ENCODE peak calls at places on chromosomes 3 and 15, in nine cellular contexts. S, W, F, J, O, E, M, U and Q are unnamed samples.

GRCh38 chr15:63995789-63996188 is 50.5 kb downstream of the DAPK2 start:
- DNase-seq in S (no peak), F (no peak), O (no peak), E (no peak), W (no peak), U (no peak), M (no peak), J (no peak), Q (no peak)

GRCh38 chr3:171757377-171758034 is 52.8 kb downstream of the PLD1 start:
- DNase-seq in O (no peak), U (no peak), F (no peak), M (no peak), W (no peak), E (no peak), J (no peak), S (no peak), Q (no peak)

GRCh38 chr3:103862415-103862814 is 1427.6 kb downstream of the ZPLD1 start:
- DNase-seq in S (no peak), E (no peak), O (no peak), F (no peak), W (no peak), U (no peak), J (no peak), M (no peak), Q (no peak)

GRCh38 chr15:55606214-55606613 is 18.1 kb upstream of the PYGO1 start:
- DNase-seq in J (no peak), U (no peak), W (no peak), S (no peak), F (no peak), O (no peak), E (no peak), M (no peak), Q (no peak)

GRCh38 chr3:52845691-52846426 is 11.0 kb upstream of the MUSTN1 start:
- DNase-seq in J (no peak), W (no peak), M (no peak), U (no peak), O (no peak), E (no peak), S (no peak), F (peak; percentile 82), Q (no peak)

GRCh38 chr3:22106213-22106867 is 355.3 kb upstream of the ZNF385D start:
- DNase-seq in O (no peak), F (no peak), S (no peak), E (no peak), M (no peak), J (no peak), U (no peak), W (no peak), Q (no peak)

GRCh38 chr3:179404307-179404706 is 47.0 kb downstream of the GNB4 start:
- DNase-seq in M (no peak), J (no peak), U (no peak), W (no peak), F (peak; percentile 11), O (no peak), E (no peak), S (no peak), Q (no peak)

GRCh38 chr3:175294793-175295192 is 435.7 kb downstream of the NAALADL2 start:
- DNase-seq in S (no peak), O (no peak), M (peak; percentile 36), U (no peak), J (no peak), E (no peak), F (no peak), W (no peak), Q (no peak)

GRCh38 chr15:70257047-70257446 is 159.3 kb upstream of the TLE3 start:
- DNase-seq in F (peak; percentile 6), E (no peak), M (no peak), W (no peak), J (no peak), O (no peak), U (no peak), S (no peak), Q (no peak)

GRCh38 chr3:161274691-161275298 is 53.7 kb downstream of the NMD3 start:
- DNase-seq in U (peak; percentile 51), F (peak; percentile 17), E (no peak), S (peak; percentile 11), J (no peak), W (peak; percentile 74), O (peak; percentile 28), M (peak; percentile 69), Q (no peak)

GRCh38 chr3:72475258-72476138 is 372.7 kb downstream of the SHQ1 start:
- DNase-seq in W (no peak), F (no peak), M (peak; percentile 53), S (no peak), E (no peak), O (no peak), J (no peak), U (no peak), Q (no peak)

GRCh38 chr15:71748327-71748726 is 62.0 kb upstream of the NR2E3 start:
- DNase-seq in E (no peak), W (no peak), J (no peak), U (no peak), O (no peak), M (peak; percentile 17), S (no peak), F (no peak), Q (no peak)

GRCh38 chr3:17032407-17033034 is 147.8 kb downstream of the PLCL2 start:
- DNase-seq in U (peak; percentile 16), M (peak; percentile 32), O (no peak), E (no peak), F (no peak), J (no peak), W (peak; percentile 63), S (no peak), Q (no peak)

GRCh38 chr3:15728766-15729165 is 69.0 kb downstream of the ANKRD28 start:
- DNase-seq in J (no peak), S (no peak), M (no peak), E (no peak), W (no peak), F (no peak), U (no peak), O (no peak), Q (no peak)

GRCh38 chr3:125357032-125357658 is 18.0 kb downstream of the ZNF148 start:
- DNase-seq in S (no peak), E (no peak), O (peak; percentile 73), J (peak; percentile 54), U (peak; percentile 58), F (peak; percentile 89), M (peak; percentile 54), W (no peak), Q (no peak)

GRCh38 chr3:115092220-115092791 is 54.8 kb downstream of the ZBTB20 start:
- DNase-seq in S (peak; percentile 23), U (peak; percentile 34), M (peak; percentile 74), O (peak; percentile 28), F (peak; percentile 15), E (no peak), J (peak; percentile 49), W (peak; percentile 79), Q (no peak)

GRCh38 chr3:126104028-126104635 is 20.2 kb upstream of the SLC41A3 start:
- DNase-seq in S (no peak), J (no peak), O (no peak), W (no peak), U (no peak), F (no peak), M (no peak), E (no peak), Q (no peak)

GRCh38 chr3:172658344-172659245 is 52.3 kb downstream of the NCEH1 start:
- DNase-seq in W (peak; percentile 100), O (no peak), U (peak; percentile 94), S (no peak), E (no peak), F (no peak), J (no peak), M (no peak), Q (peak; percentile 65)

GRCh38 chr3:2198880-2199279 is 100.2 kb downstream of the CNTN4 start:
- DNase-seq in J (no peak), E (no peak), S (no peak), O (no peak), W (no peak), F (no peak), U (no peak), M (no peak), Q (no peak)

GRCh38 chr3:133573629-133574194 is at the start of gene CDV3:
- DNase-seq in J (no peak), E (no peak), M (no peak), W (no peak), S (no peak), O (no peak), U (no peak), F (peak; percentile 79), Q (no peak)

GRCh38 chr15:72535911-72536310 is 61.8 kb downstream of the ARIH1 start:
- DNase-seq in S (no peak), J (no peak), F (no peak), E (no peak), U (no peak), M (no peak), W (no peak), O (no peak), Q (no peak)

GRCh38 chr15:72237286-72238224 is 6.6 kb upstream of the PKM start:
- DNase-seq in U (peak; percentile 85), F (peak; percentile 52), E (peak; percentile 88), J (no peak), M (peak; percentile 81), O (peak; percentile 83), W (peak; percentile 96), S (peak; percentile 24), Q (peak; percentile 97)

GRCh38 chr3:124814620-124815421 is 72.3 kb downstream of the ITGB5 start:
- DNase-seq in W (peak; percentile 33), F (no peak), U (peak; percentile 71), J (no peak), E (peak; percentile 52), O (no peak), S (no peak), M (no peak), Q (no peak)

GRCh38 chr15:99155961-99156443 is 51.1 kb downstream of the SYNM start:
- DNase-seq in U (peak; percentile 58), F (no peak), J (no peak), E (peak; percentile 27), W (no peak), S (no peak), M (no peak), O (no peak), Q (no peak)

GRCh38 chr3:32440481-32441350 is 49.1 kb downstream of the CMTM7 start:
- DNase-seq in U (no peak), F (no peak), S (no peak), W (no peak), O (no peak), J (no peak), M (no peak), E (peak; percentile 62), Q (no peak)